ENCODE peak calls at places on chromosomes 12 and 14, in six cellular contexts. H, E, P, J, G and X are unnamed samples. For H3K4me1, the result is how much of the 10 kb centered on the place peaks cover.

GRCh38 chr12:62562892-62563291 is 96.3 kb downstream of the MON2 start:
- DNase-seq in H (no peak), E (no peak), P (no peak), J (peak), G (no peak), X (no peak)

GRCh38 chr14:37810094-37810801 is 214.8 kb downstream of the TTC6 start:
- DNase-seq in H (no peak), E (no peak), P (peak), J (no peak), G (no peak), X (no peak)

GRCh38 chr14:93120952-93121834 is 5.5 kb upstream of the ITPK1 start:
- DNase-seq in H (no peak), E (no peak), P (no peak), J (no peak), G (no peak), X (no peak)

GRCh38 chr14:94143239-94143638 is 13.8 kb upstream of the IFI27L2 start:
- DNase-seq in H (peak), E (peak), P (peak), J (no peak), G (no peak), X (no peak)

GRCh38 chr12:22678175-22678574 is 53.2 kb downstream of the ETNK1 start:
- DNase-seq in H (no peak), E (no peak), P (no peak), J (no peak), G (no peak), X (no peak)

GRCh38 chr14:67240168-67240932 is 885 bp upstream of the PALS1 start:
- DNase-seq in H (peak), E (no peak), P (peak), J (peak), G (peak), X (no peak)

GRCh38 chr12:90129369-90130030 is 420.9 kb upstream of the ATP2B1 start:
- DNase-seq in H (no peak), E (no peak), P (no peak), J (no peak), G (no peak), X (no peak)

GRCh38 chr14:50061664-50062437 is 54.5 kb downstream of the VCPKMT start:
- DNase-seq in H (peak), E (no peak), P (no peak), J (peak), G (no peak), X (no peak)

GRCh38 chr14:28571636-28572035 is 195.0 kb upstream of the FOXG1 start:
- DNase-seq in H (peak), E (no peak), P (no peak), J (no peak), G (no peak), X (no peak)

GRCh38 chr14:54444701-54445100 is 3.5 kb upstream of the CNIH1 start:
- DNase-seq in H (no peak), E (no peak), P (no peak), J (no peak), G (no peak), X (no peak)

GRCh38 chr14:85060116-85060515 is 469.8 kb upstream of the FLRT2 start:
- DNase-seq in H (no peak), E (no peak), P (no peak), J (no peak), G (no peak), X (no peak)

GRCh38 chr12:93778306-93778705 is 101.1 kb downstream of the CRADD start:
- DNase-seq in H (no peak), E (no peak), P (no peak), J (peak), G (no peak), X (no peak)

GRCh38 chr14:65334765-65335411 is 77.6 kb upstream of the FUT8 start:
- DNase-seq in H (peak), E (no peak), P (peak), J (no peak), G (no peak), X (no peak)

GRCh38 chr14:95664046-95664445 is 22.2 kb upstream of the TCL1B start:
- DNase-seq in H (no peak), E (no peak), P (no peak), J (no peak), G (no peak), X (no peak)

GRCh38 chr12:38155526-38156496 is 160.8 kb upstream of the ALG10B start:
- DNase-seq in H (no peak), E (no peak), P (no peak), J (no peak), G (peak), X (peak)

GRCh38 chr12:116690016-116690709 is 47.7 kb downstream of the SPRING1 start:
- DNase-seq in H (no peak), E (no peak), P (peak), J (no peak), G (no peak), X (no peak)

GRCh38 chr12:53205747-53206146 is 1.3 kb downstream of the ITGB7 start:
- DNase-seq in H (peak), E (no peak), P (no peak), J (peak), G (peak), X (no peak)

GRCh38 chr14:22980672-22981089 is 1.7 kb downstream of the AJUBA start:
- DNase-seq in H (peak), E (no peak), P (peak), J (peak), G (peak), X (peak)

GRCh38 chr12:42958271-42958674 is 368.7 kb upstream of the PRICKLE1 start:
- DNase-seq in H (peak), E (no peak), P (no peak), J (peak), G (no peak), X (no peak)

GRCh38 chr14:68982581-68982980 is 3.5 kb upstream of the ACTN1 start:
- DNase-seq in H (no peak), E (no peak), P (no peak), J (peak), G (no peak), X (no peak)

GRCh38 chr14:86055512-86055911 is 525.6 kb downstream of the FLRT2 start:
- DNase-seq in H (peak), E (no peak), P (peak), J (peak), G (no peak), X (no peak)

GRCh38 chr14:100891501-100892445 is 11.7 kb downstream of the RTL1 start:
- DNase-seq in H (no peak), E (no peak), P (no peak), J (no peak), G (peak), X (peak)

GRCh38 chr14:64387232-64387737 is 868 bp upstream of the MTHFD1 start:
- DNase-seq in H (peak), E (no peak), P (peak), J (peak), G (peak), X (peak)

GRCh38 chr14:93332032-93332852 is 594 bp downstream of the BTBD7 start:
- DNase-seq in H (peak), E (no peak), P (peak), J (peak), G (peak), X (no peak)

GRCh38 chr12:94208433-94208921 is 60.1 kb downstream of the PLXNC1 start:
- DNase-seq in H (no peak), E (no peak), P (no peak), J (no peak), G (no peak), X (no peak)

GRCh38 chr12:68406134-68406576 is 74.0 kb upstream of the MDM1 start:
- DNase-seq in H (peak), E (no peak), P (peak), J (peak), G (peak), X (peak)

GRCh38 chr12:78359530-78359929 is 505.0 kb upstream of the SYT1 start:
- DNase-seq in H (no peak), E (no peak), P (no peak), J (peak), G (no peak), X (no peak)

GRCh38 chr12:131454418-131455217 is 256.3 kb upstream of the SFSWAP start:
- DNase-seq in H (peak), E (peak), P (peak), J (no peak), G (peak), X (no peak)

GRCh38 chr12:34398706-34399630 is 376.7 kb downstream of the ALG10 start:
- DNase-seq in H (no peak), E (no peak), P (no peak), J (no peak), G (peak), X (peak)

GRCh38 chr12:5244513-5244972 is 187.4 kb upstream of the NTF3 start:
- DNase-seq in H (no peak), E (no peak), P (peak), J (no peak), G (no peak), X (no peak)

GRCh38 chr14:54253195-54253947 is 143.4 kb upstream of the CDKN3 start:
- DNase-seq in H (peak), E (peak), P (no peak), J (peak), G (no peak), X (no peak)

GRCh38 chr12:110001596-110001995 is 2.4 kb downstream of the ANKRD13A start:
- DNase-seq in H (peak), E (no peak), P (no peak), J (peak), G (no peak), X (no peak)

DNA sequence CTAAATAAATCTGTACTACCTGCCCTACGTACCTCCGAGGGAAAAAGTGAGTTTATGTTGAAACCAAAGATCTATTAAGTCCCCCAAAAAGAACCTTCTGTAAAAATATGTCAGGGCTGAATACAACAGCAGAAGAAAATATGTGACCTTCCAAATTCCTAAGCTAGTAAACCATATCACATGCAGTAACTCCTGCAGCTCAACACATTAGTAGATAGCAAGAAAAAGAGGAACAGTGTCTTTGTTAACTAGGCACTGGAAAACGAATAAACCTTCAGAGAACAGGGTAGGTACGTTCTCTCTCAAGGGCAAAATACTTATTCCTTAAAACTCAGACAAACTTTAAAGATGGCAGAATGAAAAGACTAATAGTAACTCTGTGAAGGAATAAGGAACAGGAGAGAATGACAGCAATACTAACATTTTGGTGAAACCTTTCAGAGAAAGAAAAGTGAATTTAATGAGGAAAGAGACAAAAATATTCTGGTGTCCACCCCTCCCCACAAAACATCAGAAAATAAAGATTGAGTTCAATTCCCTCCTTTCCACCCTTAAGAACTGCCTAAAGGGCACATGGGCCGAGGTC is 18.0 kb downstream of the CBX5 start:
- DNase-seq in H (no peak), E (no peak), P (no peak), J (no peak), G (no peak), X (no peak)
- H3K4me1 ChIP-seq in H (under half), E (under half), P (half or more), J (under half), G (under half), X (under half)

GRCh38 chr12:108620236-108620879 is 13.3 kb downstream of the SELPLG start:
- DNase-seq in H (no peak), E (no peak), P (no peak), J (peak), G (no peak), X (no peak)
- H3K27ac ChIP-seq in H (no peak), E (no peak), P (no peak), J (peak), G (no peak), X (no peak)

GRCh38 chr12:17278946-17279345 is 673.0 kb upstream of the LMO3 start:
- DNase-seq in H (peak), E (no peak), P (no peak), J (no peak), G (no peak), X (no peak)
- TF ChIP-seq CTCF in H (peak), E (peak), P (peak), J (no peak), G (peak), X (peak)

DNA sequence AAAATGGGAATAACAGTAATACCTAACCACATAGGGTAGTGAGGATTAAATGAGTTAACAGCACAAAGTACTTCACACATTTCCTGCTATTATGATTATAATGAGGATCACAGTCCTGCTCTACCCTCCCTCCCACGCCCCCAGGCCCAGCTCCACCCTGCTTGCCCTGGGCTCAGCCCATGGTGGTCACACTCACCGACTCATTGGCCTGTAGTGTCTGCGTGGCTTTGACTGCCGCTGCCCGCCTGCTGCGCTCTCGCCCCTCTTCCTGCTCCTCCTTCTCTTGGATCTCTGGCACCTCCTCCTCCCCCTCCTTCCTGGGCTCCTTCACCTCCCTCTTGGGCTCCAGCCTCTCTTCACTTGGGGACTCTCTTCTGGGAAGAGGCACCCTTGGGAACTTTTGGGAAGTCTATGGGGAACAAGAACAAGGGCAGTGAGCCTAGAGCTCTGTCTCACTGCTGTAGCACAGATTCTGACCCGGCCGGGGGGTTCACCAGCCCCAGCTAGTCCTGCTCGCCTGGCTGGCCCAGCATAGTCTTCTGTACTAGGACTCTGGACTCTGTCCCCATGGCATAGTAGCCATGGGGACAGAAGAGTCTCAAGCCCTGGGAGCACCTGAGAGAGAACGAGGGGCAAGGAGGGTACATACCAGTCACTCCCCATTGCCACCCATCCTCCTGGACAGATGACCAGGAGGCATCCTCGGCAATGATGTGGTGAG is 7.1 kb upstream of the PNMA1 start:
- DNase-seq in H (peak), E (no peak), P (peak), J (no peak), G (no peak), X (no peak)
- H3K4me1 ChIP-seq in H (under half), E (under half), P (under half), J (under half), G (under half), X (under half)

GRCh38 chr12:13428538-13429265 is 232.2 kb downstream of the EMP1 start:
- DNase-seq in H (no peak), E (no peak), P (no peak), J (no peak), G (no peak), X (no peak)
- H3K27ac ChIP-seq in H (no peak), E (no peak), P (no peak), J (no peak), G (no peak), X (no peak)

DNA sequence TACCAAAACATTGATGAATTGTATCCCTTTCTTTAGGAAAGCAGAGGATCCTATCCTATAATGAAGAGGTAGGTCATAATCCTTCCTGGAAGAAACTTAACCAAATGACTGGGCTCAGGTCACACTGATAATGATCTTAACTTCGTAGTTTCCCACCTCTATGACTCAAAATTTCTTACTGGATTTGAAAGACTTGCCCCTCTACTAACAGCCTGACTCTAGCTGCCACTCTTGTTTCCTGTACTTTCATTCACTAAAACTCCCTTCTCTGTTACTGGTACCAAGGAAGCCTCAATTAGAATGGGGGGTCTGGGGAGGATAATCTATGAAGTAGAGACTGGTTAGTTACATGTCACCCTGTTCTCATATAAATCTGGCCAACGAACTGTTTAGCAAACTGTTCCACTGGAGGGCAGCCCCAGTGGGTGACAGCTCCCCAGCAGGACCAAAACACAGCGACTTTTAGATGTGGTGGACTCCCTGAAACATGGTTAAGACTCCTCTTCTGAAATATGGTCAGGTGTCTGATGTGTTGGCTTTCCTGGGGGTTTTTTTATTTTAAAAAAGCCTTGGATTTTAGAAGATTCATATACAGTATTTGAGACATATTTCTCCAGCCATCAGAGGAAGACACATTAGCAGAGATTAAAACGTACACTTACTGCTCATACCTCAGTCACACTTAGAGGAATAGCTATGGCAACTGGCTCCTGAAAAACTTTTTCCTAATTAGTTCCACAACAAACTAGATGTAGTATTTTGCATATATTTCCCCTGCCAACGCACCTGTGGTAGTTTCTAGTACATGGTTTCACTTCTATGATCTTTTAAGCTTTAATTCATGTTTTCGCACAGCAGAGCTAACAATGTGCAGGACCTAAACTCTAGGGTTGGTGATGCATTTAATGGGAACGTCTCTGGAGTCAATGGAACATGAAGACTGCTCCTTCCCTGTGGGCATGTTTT is 72.3 kb downstream of the ACADS start:
- DNase-seq in H (peak), E (no peak), P (no peak), J (no peak), G (no peak), X (no peak)
- TF ChIP-seq CTCF in H (no peak), E (no peak), P (no peak), J (no peak), G (no peak), X (no peak)

GRCh38 chr12:1593232-1594044 is 943 bp downstream of the FBXL14 start:
- DNase-seq in H (peak), E (no peak), P (peak), J (no peak), G (peak), X (peak)

GRCh38 chr12:1594045-1594294 is 411 bp downstream of the FBXL14 start:
- DNase-seq in H (peak), E (no peak), P (peak), J (no peak), G (peak), X (peak)

GRCh38 chr12:1591029-1591428 is 3.4 kb downstream of the FBXL14 start:
- DNase-seq in H (peak), E (no peak), P (peak), J (no peak), G (no peak), X (no peak)

GRCh38 chr12:1591543-1591942 is 2.8 kb downstream of the FBXL14 start:
- DNase-seq in H (no peak), E (no peak), P (no peak), J (peak), G (no peak), X (no peak)

DNA sequence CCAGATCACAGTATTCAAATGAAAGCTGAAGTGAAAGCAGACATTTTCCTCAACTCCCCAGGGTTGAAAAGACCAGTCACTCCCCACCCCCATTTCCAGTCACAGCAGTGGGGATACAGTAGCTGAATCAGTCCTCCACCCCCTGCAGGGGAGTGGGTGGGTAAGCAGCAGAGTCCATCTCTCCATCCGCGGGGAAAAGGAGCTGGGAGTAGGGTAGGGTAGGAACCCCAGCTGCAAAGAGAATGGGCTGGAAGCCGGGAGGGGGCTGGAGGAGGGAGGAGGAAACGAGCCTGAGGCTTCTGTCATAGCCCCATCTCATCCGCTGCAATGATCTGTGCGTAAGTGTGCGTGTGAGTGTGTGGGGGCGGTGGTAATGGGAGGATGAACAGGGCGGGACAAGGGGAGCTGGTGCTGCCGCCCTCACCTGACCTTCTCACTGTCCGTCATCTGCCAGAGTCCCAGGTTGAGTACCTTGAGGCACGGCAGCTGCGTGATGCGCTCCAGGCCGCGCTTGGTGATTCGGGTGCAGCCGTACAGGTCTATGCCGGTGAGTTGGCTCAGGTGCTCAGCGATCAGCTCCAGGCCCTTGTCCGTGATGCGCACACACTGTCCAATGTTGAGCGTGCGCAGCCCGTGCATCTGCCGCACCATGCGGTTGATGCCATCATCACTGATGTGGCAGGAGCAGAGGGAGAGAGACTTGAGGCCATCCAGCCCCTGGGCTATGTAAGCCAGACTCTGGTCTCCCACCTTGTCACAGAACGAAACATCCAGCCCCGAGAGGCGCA is 1.7 kb downstream of the FBXL14 start:
- DNase-seq in H (peak), E (no peak), P (peak), J (peak), G (peak), X (peak)
- H3K4me1 ChIP-seq in H (under half), E (under half), P (under half), J (under half), G (under half), X (under half)

GRCh38 chr14:20680843-20681347 is 3.5 kb upstream of the RNASE4 start:
- DNase-seq in H (peak), E (no peak), P (no peak), J (no peak), G (no peak), X (no peak)
- H3K27ac ChIP-seq in H (peak), E (peak), P (no peak), J (no peak), G (peak), X (peak)

GRCh38 chr14:51929920-51930682 is 59.2 kb upstream of the RTRAF start:
- DNase-seq in H (no peak), E (no peak), P (no peak), J (peak), G (no peak), X (no peak)

GRCh38 chr14:51931308-51931707 is 58.0 kb upstream of the RTRAF start:
- DNase-seq in H (no peak), E (no peak), P (no peak), J (peak), G (no peak), X (no peak)

GRCh38 chr14:51928568-51928967 is 60.8 kb upstream of the RTRAF start:
- DNase-seq in H (no peak), E (no peak), P (no peak), J (no peak), G (no peak), X (no peak)

GRCh38 chr14:51929156-51929555 is 60.2 kb upstream of the RTRAF start:
- DNase-seq in H (no peak), E (no peak), P (no peak), J (peak), G (no peak), X (no peak)

GRCh38 chr14:51933191-51933590 is 56.2 kb upstream of the RTRAF start:
- DNase-seq in H (no peak), E (no peak), P (no peak), J (no peak), G (no peak), X (no peak)
- TF ChIP-seq CTCF in H (no peak), E (no peak), P (no peak), J (no peak), G (no peak), X (no peak)

GRCh38 chr14:20019257-20019865 is at the start of gene OR4K14:
- DNase-seq in H (no peak), E (no peak), P (no peak), J (no peak), G (no peak), X (no peak)
- H3K4me1 ChIP-seq in H (under half), E (under half), P (under half), J (under half), G (under half), X (under half)